ENCODE peak calls at places on chromosomes 16 and 17, in seven cellular contexts. U, F, S, A, O, C and Z are unnamed samples.

GRCh38 chr17:27765353-27765752 is 35.0 kb downstream of the NOS2 start:
- DNase-seq in U (no peak), F (no peak), S (no peak), A (no peak), O (no peak), C (no peak), Z (no peak)

GRCh38 chr17:22337467-22337866 is 645.1 kb downstream of the KCNJ18 start:
- DNase-seq in U (no peak), F (no peak), S (no peak), A (no peak), O (no peak), C (no peak), Z (no peak)

GRCh38 chr17:50467855-50468119 is 893 bp downstream of the CHAD start:
- DNase-seq in U (no peak), F (no peak), S (no peak), A (no peak), O (no peak), C (no peak), Z (no peak)

GRCh38 chr17:78962345-78962983 is 17.3 kb downstream of the LGALS3BP start:
- DNase-seq in U (no peak), F (peak), S (no peak), A (no peak), O (no peak), C (no peak), Z (no peak)

GRCh38 chr17:76272541-76273434 is 7.6 kb downstream of the UBALD2 start:
- DNase-seq in U (no peak), F (no peak), S (peak), A (no peak), O (no peak), C (no peak), Z (peak)

GRCh38 chr16:87392823-87393679 is 915 bp downstream of the MAP1LC3B start:
- DNase-seq in U (peak), F (no peak), S (peak), A (peak), O (peak), C (no peak), Z (peak)

GRCh38 chr17:28053044-28053670 is 10.7 kb downstream of the NLK start:
- DNase-seq in U (no peak), F (no peak), S (no peak), A (no peak), O (no peak), C (no peak), Z (no peak)

GRCh38 chr17:6177941-6178694 is 107.9 kb downstream of the WSCD1 start:
- DNase-seq in U (no peak), F (no peak), S (no peak), A (no peak), O (no peak), C (no peak), Z (no peak)

GRCh38 chr16:78460428-78460827 is 361.0 kb downstream of the WWOX start:
- DNase-seq in U (no peak), F (no peak), S (no peak), A (no peak), O (no peak), C (no peak), Z (no peak)

GRCh38 chr16:54370653-54371052 is 84.1 kb upstream of the IRX3 start:
- DNase-seq in U (no peak), F (no peak), S (no peak), A (no peak), O (no peak), C (no peak), Z (no peak)

GRCh38 chr17:80252871-80253270 is 7.8 kb upstream of the RNF213 start:
- DNase-seq in U (peak), F (peak), S (peak), A (no peak), O (no peak), C (peak), Z (peak)

GRCh38 chr17:9225305-9226101 is 204.2 kb downstream of the NTN1 start:
- DNase-seq in U (no peak), F (no peak), S (no peak), A (no peak), O (no peak), C (no peak), Z (no peak)

GRCh38 chr17:28216528-28216927 is 102.5 kb upstream of the TMEM97 start:
- DNase-seq in U (no peak), F (no peak), S (no peak), A (no peak), O (no peak), C (no peak), Z (no peak)

GRCh38 chr17:15278381-15278780 is 13.3 kb upstream of the PMP22 start:
- DNase-seq in U (no peak), F (no peak), S (no peak), A (no peak), O (no peak), C (no peak), Z (no peak)

GRCh38 chr17:82283208-82283749 is 9.8 kb upstream of the CSNK1D start:
- DNase-seq in U (no peak), F (no peak), S (no peak), A (no peak), O (no peak), C (no peak), Z (no peak)

GRCh38 chr17:80529904-80530292 is 14.7 kb upstream of the RPTOR start:
- DNase-seq in U (no peak), F (no peak), S (no peak), A (no peak), O (no peak), C (no peak), Z (no peak)

GRCh38 chr17:81890447-81891302 is 711 bp downstream of the ALYREF start:
- DNase-seq in U (no peak), F (no peak), S (peak), A (no peak), O (no peak), C (peak), Z (no peak)

GRCh38 chr16:47853635-47854034 is 302.2 kb downstream of the ABCC12 start:
- DNase-seq in U (no peak), F (no peak), S (no peak), A (no peak), O (no peak), C (no peak), Z (no peak)

GRCh38 chr17:19579192-19579668 is 45.6 kb downstream of the SLC47A1 start:
- DNase-seq in U (no peak), F (no peak), S (no peak), A (no peak), O (no peak), C (no peak), Z (no peak)

GRCh38 chr16:56983211-56983751 is 6.1 kb upstream of the NLRC5 start:
- DNase-seq in U (no peak), F (no peak), S (no peak), A (no peak), O (no peak), C (no peak), Z (no peak)

GRCh38 chr16:27999687-28000086 is 63.8 kb downstream of the GSG1L start:
- DNase-seq in U (no peak), F (no peak), S (no peak), A (no peak), O (no peak), C (no peak), Z (no peak)

GRCh38 chr16:3155181-3155580 is 20.4 kb downstream of the ZNF213 start:
- DNase-seq in U (no peak), F (no peak), S (peak), A (no peak), O (no peak), C (no peak), Z (no peak)

GRCh38 chr17:38528101-38528500 is 77.7 kb downstream of the SRCIN1 start:
- DNase-seq in U (no peak), F (no peak), S (no peak), A (no peak), O (no peak), C (no peak), Z (no peak)

GRCh38 chr16:12303649-12304048 is 327.1 kb downstream of the SNX29 start:
- DNase-seq in U (no peak), F (no peak), S (no peak), A (no peak), O (no peak), C (no peak), Z (no peak)

GRCh38 chr17:6599364-6599763 is 41.1 kb downstream of the KIAA0753 start:
- DNase-seq in U (no peak), F (no peak), S (peak), A (no peak), O (no peak), C (no peak), Z (no peak)

GRCh38 chr17:76697702-76698465 is 12.9 kb downstream of the MXRA7 start:
- DNase-seq in U (no peak), F (no peak), S (no peak), A (no peak), O (no peak), C (no peak), Z (no peak)

GRCh38 chr17:7354262-7354781 is 634 bp upstream of the TMEM95 start:
- DNase-seq in U (no peak), F (no peak), S (no peak), A (peak), O (no peak), C (no peak), Z (peak)

GRCh38 chr17:77882481-77883212 is 75.9 kb upstream of the TNRC6C start:
- DNase-seq in U (no peak), F (no peak), S (peak), A (no peak), O (no peak), C (peak), Z (peak)

GRCh38 chr17:70636517-70637133 is 467.3 kb downstream of the KCNJ2 start:
- DNase-seq in U (no peak), F (peak), S (no peak), A (no peak), O (no peak), C (no peak), Z (peak)

GRCh38 chr17:12667299-12667958 is 1.7 kb downstream of the MYOCD start:
- DNase-seq in U (no peak), F (peak), S (no peak), A (no peak), O (no peak), C (no peak), Z (peak)

GRCh38 chr16:12586701-12587100 is 217.0 kb downstream of the CPPED1 start:
- DNase-seq in U (peak), F (no peak), S (no peak), A (no peak), O (no peak), C (no peak), Z (no peak)

GRCh38 chr16:68960910-68961309 is 117.6 kb downstream of the TANGO6 start:
- DNase-seq in U (no peak), F (no peak), S (no peak), A (no peak), O (no peak), C (no peak), Z (no peak)

DNA sequence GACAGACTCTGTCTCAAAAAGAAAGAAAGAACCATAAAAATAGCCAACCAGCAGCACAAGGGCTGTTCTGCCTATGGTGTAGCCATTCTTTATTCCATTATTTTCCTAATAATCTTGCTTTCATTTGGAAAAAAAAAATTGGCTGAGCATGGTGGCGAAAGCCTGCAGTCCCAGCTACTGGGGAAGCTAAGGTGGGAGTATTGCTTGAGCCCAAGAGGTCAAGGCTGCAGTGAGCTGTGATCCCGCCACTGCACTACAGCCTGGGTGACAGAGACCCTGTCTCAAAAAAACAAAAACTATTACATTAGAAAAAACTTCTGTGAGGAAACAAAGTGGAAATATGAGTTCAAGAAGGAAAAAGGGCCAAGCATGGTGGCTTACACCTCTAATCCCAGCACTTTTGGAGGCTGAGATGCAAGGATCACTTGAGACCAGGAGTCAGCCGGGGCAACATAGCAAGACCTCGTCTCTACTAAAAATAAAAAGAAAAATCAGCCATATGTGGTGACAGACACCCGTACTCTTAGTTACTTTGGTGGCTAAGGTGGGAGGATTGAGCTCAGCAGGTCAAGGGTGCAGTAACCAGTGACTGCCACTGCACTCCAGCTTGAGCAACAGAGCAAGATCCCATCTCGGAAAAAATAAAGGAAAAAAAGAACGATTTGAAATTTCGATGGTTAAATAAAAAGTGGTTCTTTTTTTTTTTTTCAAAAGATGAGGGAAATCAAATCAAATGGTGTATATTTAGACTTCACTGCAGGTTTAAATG is 2.5 kb downstream of the DCAKD start:
- DNase-seq in U (no peak), F (no peak), S (no peak), A (no peak), O (no peak), C (no peak), Z (no peak)
- TF ChIP-seq CTCF in U (peak), F (peak), S (no peak), A (no peak), O (peak), C (no peak), Z (no peak)

DNA sequence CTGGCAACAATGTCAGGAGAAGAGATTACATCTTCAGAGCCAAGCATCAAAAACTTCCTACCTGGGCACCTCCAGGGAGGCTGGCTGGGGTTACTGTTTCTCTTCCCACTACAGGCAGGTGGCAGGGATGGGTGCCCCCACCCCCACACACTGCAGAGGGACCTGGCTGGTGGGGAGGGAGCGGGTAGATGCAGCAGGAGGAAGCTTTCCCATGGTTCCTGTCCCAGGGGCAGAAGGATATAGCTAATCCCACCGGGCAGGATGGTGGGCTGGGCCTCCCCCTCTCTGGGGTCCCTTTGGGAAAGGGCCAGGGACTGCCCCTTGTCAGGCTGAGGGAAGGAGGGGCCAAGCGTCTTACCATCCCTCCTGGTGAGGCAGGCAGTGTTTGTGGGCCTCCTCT is 16.7 kb upstream of the MTMR4 start:
- DNase-seq in U (no peak), F (no peak), S (no peak), A (no peak), O (no peak), C (no peak), Z (no peak)
- TF ChIP-seq CTCF in U (no peak), F (no peak), S (no peak), A (no peak), O (no peak), C (no peak), Z (no peak)

GRCh38 chr17:16449121-16449570 is 33.8 kb downstream of the TRPV2 start:
- DNase-seq in U (no peak), F (no peak), S (no peak), A (no peak), O (no peak), C (no peak), Z (no peak)

GRCh38 chr17:16444258-16444886 is 29.0 kb downstream of the TRPV2 start:
- DNase-seq in U (no peak), F (no peak), S (no peak), A (no peak), O (no peak), C (no peak), Z (no peak)

GRCh38 chr17:16447676-16448075 is 32.3 kb downstream of the TRPV2 start:
- DNase-seq in U (no peak), F (no peak), S (no peak), A (no peak), O (no peak), C (no peak), Z (no peak)

GRCh38 chr17:16448490-16448889 is 33.1 kb downstream of the TRPV2 start:
- DNase-seq in U (no peak), F (no peak), S (no peak), A (no peak), O (no peak), C (no peak), Z (no peak)

GRCh38 chr17:16446338-16446983 is 31.1 kb downstream of the TRPV2 start:
- DNase-seq in U (no peak), F (no peak), S (no peak), A (no peak), O (no peak), C (no peak), Z (no peak)
- TF ChIP-seq CTCF in U (no peak), F (peak), S (no peak), A (no peak), O (no peak), C (no peak), Z (no peak)

DNA sequence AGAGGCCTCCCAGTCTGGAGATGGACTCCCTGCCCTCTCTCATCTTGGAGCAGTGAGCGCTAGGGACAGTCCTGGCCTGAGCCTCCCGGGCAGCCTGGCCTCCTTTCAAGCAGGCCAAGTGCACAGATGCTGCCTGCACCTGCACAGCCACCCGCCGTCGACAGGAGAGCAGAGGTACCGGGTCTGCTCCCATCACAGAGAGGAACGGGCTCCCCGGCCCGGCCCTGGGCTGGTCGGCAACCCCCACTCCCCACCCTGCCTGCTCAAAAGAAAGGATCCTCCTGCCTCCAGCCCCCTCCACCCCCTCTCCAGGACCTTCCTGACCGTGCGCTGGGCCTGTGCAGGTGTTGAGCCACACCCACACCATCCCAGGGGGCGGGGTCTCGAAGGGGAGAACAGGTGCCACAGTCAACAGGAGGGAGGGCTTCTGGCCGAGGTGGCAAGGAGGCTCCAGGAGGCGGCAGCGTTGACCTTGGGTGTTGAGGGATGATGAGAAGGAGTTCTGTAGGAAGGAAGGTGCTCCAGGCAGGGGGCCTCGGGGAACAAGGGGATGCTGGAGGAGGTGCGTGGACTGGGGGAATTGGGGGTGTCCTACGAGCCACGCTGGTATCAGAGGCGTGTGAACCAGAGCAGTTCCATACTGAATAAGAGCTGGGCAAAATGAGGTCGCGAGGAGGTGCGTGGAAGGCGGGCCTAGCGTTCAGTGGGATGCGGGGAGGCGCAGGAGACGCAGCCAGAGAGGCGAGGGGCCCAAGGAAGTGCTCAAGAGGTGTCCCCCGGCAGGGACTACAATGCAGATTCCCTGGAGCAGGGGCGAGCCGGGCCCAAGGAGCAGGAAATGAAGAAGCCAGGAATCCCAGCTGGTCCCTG is 967 bp upstream of the CDH15 start:
- DNase-seq in U (no peak), F (peak), S (no peak), A (no peak), O (no peak), C (no peak), Z (no peak)
- TF ChIP-seq CTCF in U (no peak), F (peak), S (no peak), A (no peak), O (no peak), C (no peak), Z (no peak)

GRCh38 chr16:74302341-74302740 is 5.7 kb downstream of the PSMD7 start:
- DNase-seq in U (no peak), F (no peak), S (no peak), A (no peak), O (no peak), C (no peak), Z (no peak)

GRCh38 chr16:74305286-74305685 is 8.7 kb downstream of the PSMD7 start:
- DNase-seq in U (no peak), F (no peak), S (no peak), A (no peak), O (no peak), C (no peak), Z (no peak)

GRCh38 chr16:74304164-74304834 is 7.7 kb downstream of the PSMD7 start:
- DNase-seq in U (no peak), F (no peak), S (no peak), A (no peak), O (no peak), C (no peak), Z (no peak)

GRCh38 chr16:74305978-74306784 is 9.6 kb downstream of the PSMD7 start:
- DNase-seq in U (no peak), F (no peak), S (no peak), A (no peak), O (no peak), C (no peak), Z (no peak)

DNA sequence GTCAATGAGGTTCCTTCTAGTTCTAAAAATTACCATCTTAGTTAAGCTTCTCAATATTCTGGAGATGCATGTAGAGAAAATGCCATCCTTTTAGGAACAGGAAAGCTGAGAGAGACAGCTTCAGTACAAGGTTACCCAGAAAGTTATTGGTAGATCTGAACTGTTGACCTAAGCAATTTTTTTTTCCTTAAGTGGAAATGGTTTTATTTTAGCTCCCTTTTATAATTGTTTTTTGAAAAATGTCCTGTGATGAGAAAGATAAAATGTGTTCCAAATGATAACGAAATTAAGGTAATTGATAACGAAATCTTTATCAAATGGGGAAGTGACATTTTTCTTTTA is 8.2 kb downstream of the PSMD7 start:
- DNase-seq in U (no peak), F (no peak), S (no peak), A (no peak), O (no peak), C (no peak), Z (no peak)
- TF ChIP-seq CTCF in U (no peak), F (no peak), S (no peak), A (no peak), O (no peak), C (no peak), Z (no peak)

DNA sequence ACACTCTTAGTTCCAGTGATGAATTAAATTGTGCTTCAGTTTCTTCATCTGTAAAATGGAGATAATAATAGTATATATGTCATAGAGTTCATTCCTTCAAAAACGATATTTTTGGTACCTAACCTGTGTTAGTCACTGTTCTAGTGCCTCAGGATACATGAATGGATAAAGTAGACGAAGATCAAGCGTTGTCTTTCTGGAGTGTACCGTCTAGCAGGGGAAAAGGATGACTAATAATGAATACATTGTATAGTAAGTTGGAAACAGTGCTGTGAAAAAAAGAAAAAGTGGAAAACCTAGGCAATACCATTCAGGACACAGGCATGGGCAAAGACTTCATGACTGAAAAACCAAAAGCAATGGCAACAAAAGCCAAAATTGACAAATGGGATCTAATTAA is 8.6 kb downstream of the KRT10 start:
- DNase-seq in U (no peak), F (no peak), S (no peak), A (no peak), O (no peak), C (no peak), Z (no peak)
- TF ChIP-seq CTCF in U (no peak), F (no peak), S (no peak), A (no peak), O (no peak), C (no peak), Z (no peak)